ENCODE peak calls at places on chromosomes 2 and 18, in five cellular contexts. B is left kidney; S is WERI-Rb-1; F is lung; O is activated T-helper 9 cell treated with anti-CD3 and anti-CD28 coated beads, Interleukin-2, amount 50 U/mL, for 16 hours. L is an unnamed sample.

GRCh38 chr2:231673348-231673770 is 35.0 kb upstream of the PTMA start:
- DNase-seq in B (peak; percentile 87), S (peak; percentile 95), F (peak; percentile 89), O (no peak), L (no peak)

GRCh38 chr18:23812566-23813440 is 123.5 kb downstream of the LAMA3 start:
- DNase-seq in B (peak; percentile 36), S (no peak), F (no peak), O (no peak), L (no peak)

GRCh38 chr18:77777126-77777525 is 527.5 kb downstream of the GALR1 start:
- DNase-seq in B (no peak), S (no peak), F (no peak), O (no peak), L (no peak)

GRCh38 chr18:32920796-32921787 is 148.3 kb upstream of the KLHL14 start:
- DNase-seq in B (no peak), S (no peak), F (no peak), O (no peak), L (no peak)

GRCh38 chr18:11309172-11309571 is 159.8 kb upstream of the PIEZO2 start:
- DNase-seq in B (peak; percentile 7), S (peak; percentile 23), F (no peak), O (no peak), L (no peak)

GRCh38 chr2:150167711-150168110 is 319.8 kb downstream of the RND3 start:
- DNase-seq in B (no peak), S (no peak), F (no peak), O (no peak), L (no peak)

GRCh38 chr2:190517468-190517867 is 17.1 kb downstream of the NEMP2 start:
- DNase-seq in B (no peak), S (no peak), F (no peak), O (no peak), L (no peak)

GRCh38 chr2:130351495-130352125 is 4.2 kb upstream of the PTPN18 start:
- DNase-seq in B (peak; percentile 62), S (no peak), F (peak; percentile 20), O (no peak), L (no peak)

GRCh38 chr2:237486819-237487448 is at the start of gene MLPH:
- DNase-seq in B (peak; percentile 78), S (no peak), F (peak; percentile 78), O (no peak), L (no peak)

GRCh38 chr2:140814141-140814540 is 1316.7 kb downstream of the LRP1B start:
- DNase-seq in B (no peak), S (no peak), F (no peak), O (no peak), L (no peak)

GRCh38 chr2:121078869-121079268 is 206.1 kb downstream of the TFCP2L1 start:
- DNase-seq in B (no peak), S (no peak), F (no peak), O (no peak), L (no peak)

GRCh38 chr2:55733335-55733734 is 39.7 kb upstream of the PNPT1 start:
- DNase-seq in B (no peak), S (no peak), F (no peak), O (no peak), L (no peak)

GRCh38 chr2:73642338-73643018 is at the start of gene NAT8:
- DNase-seq in B (no peak), S (no peak), F (no peak), O (no peak), L (no peak)

GRCh38 chr2:48145845-48146452 is 239.7 kb upstream of the FBXO11 start:
- DNase-seq in B (peak; percentile 15), S (no peak), F (no peak), O (no peak), L (no peak)

GRCh38 chr2:215830313-215830712 is 183.0 kb downstream of the MREG start:
- DNase-seq in B (peak; percentile 92), S (peak; percentile 57), F (peak; percentile 48), O (no peak), L (peak; percentile 86)

GRCh38 chr2:173058673-173059072 is 17.0 kb upstream of the MAP3K20 start:
- DNase-seq in B (peak; percentile 28), S (no peak), F (no peak), O (no peak), L (no peak)

GRCh38 chr2:47000679-47001075 is 85.1 kb upstream of the MCFD2 start:
- DNase-seq in B (no peak), S (no peak), F (no peak), O (no peak), L (no peak)

GRCh38 chr18:1014496-1014895 is 109.8 kb downstream of the ADCYAP1 start:
- DNase-seq in B (peak; percentile 64), S (peak; percentile 42), F (no peak), O (no peak), L (no peak)

GRCh38 chr2:38380397-38381130 is 3.5 kb upstream of the ATL2 start:
- DNase-seq in B (no peak), S (no peak), F (no peak), O (no peak), L (no peak)

GRCh38 chr2:197179744-197180498 is 130.7 kb downstream of the ANKRD44 start:
- DNase-seq in B (peak; percentile 59), S (no peak), F (no peak), O (no peak), L (peak; percentile 71)

GRCh38 chr18:25446972-25447371 is 95.0 kb upstream of the ZNF521 start:
- DNase-seq in B (no peak), S (no peak), F (no peak), O (no peak), L (no peak)

GRCh38 chr2:28080911-28081310 is 190.4 kb downstream of the BABAM2 start:
- DNase-seq in B (peak; percentile 49), S (no peak), F (no peak), O (no peak), L (no peak)

GRCh38 chr2:109030870-109031480 is 42.0 kb upstream of the EDAR start:
- DNase-seq in B (no peak), S (no peak), F (no peak), O (no peak), L (no peak)

GRCh38 chr2:42132066-42132965 is 36.8 kb upstream of the EML4 start:
- DNase-seq in B (no peak), S (no peak), F (no peak), O (no peak), L (no peak)

GRCh38 chr2:118291481-118291880 is 203.2 kb downstream of the INSIG2 start:
- DNase-seq in B (no peak), S (no peak), F (no peak), O (no peak), L (no peak)

GRCh38 chr2:205746408-205746785 is 64.1 kb downstream of the NRP2 start:
- DNase-seq in B (no peak), S (no peak), F (peak; percentile 39), O (no peak), L (no peak)

GRCh38 chr2:121253021-121253673 is 31.9 kb downstream of the TFCP2L1 start:
- DNase-seq in B (no peak), S (no peak), F (no peak), O (no peak), L (no peak)

GRCh38 chr2:234478121-234478858 is 18.6 kb downstream of the ARL4C start:
- DNase-seq in B (no peak), S (no peak), F (no peak), O (no peak), L (no peak)

GRCh38 chr2:176768185-176768584 is 444.4 kb upstream of the HNRNPA3 start:
- DNase-seq in B (peak; percentile 44), S (no peak), F (no peak), O (no peak), L (no peak)

GRCh38 chr2:12416600-12416999 is 300.1 kb upstream of the TRIB2 start:
- DNase-seq in B (peak; percentile 56), S (peak; percentile 20), F (peak; percentile 31), O (peak; percentile 46), L (peak; percentile 75)

GRCh38 chr2:174572556-174572955 is 25.0 kb downstream of the WIPF1 start:
- DNase-seq in B (no peak), S (no peak), F (no peak), O (no peak), L (no peak)

GRCh38 chr2:240968731-240969624 is 29.4 kb upstream of the SNED1 start:
- DNase-seq in B (no peak), S (no peak), F (no peak), O (no peak), L (no peak)

GRCh38 chr2:118986733-118987132 is 44.7 kb downstream of the MARCO start:
- DNase-seq in B (no peak), S (no peak), F (no peak), O (no peak), L (no peak)

GRCh38 chr2:20076757-20077156 is 25.3 kb upstream of the LAPTM4A start:
- DNase-seq in B (no peak), S (no peak), F (no peak), O (no peak), L (no peak)

GRCh38 chr2:233469261-233470006 is 97.1 kb downstream of the USP40 start:
- DNase-seq in B (no peak), S (no peak), F (no peak), O (no peak), L (no peak)

GRCh38 chr2:47601518-47602015 is 181.4 kb upstream of the MSH6 start:
- DNase-seq in B (no peak), S (no peak), F (no peak), O (no peak), L (no peak)

GRCh38 chr2:5945707-5946106 is 253.5 kb downstream of the SOX11 start:
- DNase-seq in B (no peak), S (no peak), F (peak; percentile 22), O (no peak), L (no peak)

GRCh38 chr2:219562049-219563020 is 9.0 kb downstream of the OBSL1 start:
- DNase-seq in B (peak; percentile 47), S (no peak), F (no peak), O (no peak), L (no peak)